ENCODE peak calls at places on chromosomes 7 and 10, in nine cellular contexts. V is mesendoderm; E is CD8-positive, alpha-beta T cell; I is neural progenitor cell; C is bronchial epithelial cell; F is ascending aorta; N is MM.1S; O is heart left ventricle; A is tibial nerve. W is an unnamed sample. For H3K36me3, the result is how much of the 10 kb centered on the place peaks cover.

GRCh38 chr7:133253522-133253882 is 624 bp downstream of the EXOC4 start:
- DNase-seq in E (peak), N (peak), F (no peak), C (no peak), A (no peak), I (peak), V (no peak), O (no peak), W (no peak)

GRCh38 chr10:121339136-121339535 is 259.1 kb downstream of the FGFR2 start:
- DNase-seq in C (no peak), A (no peak), O (no peak), N (no peak), E (no peak), F (no peak), I (no peak), V (no peak), W (no peak)

GRCh38 chr7:139739863-139740597 is 37.8 kb downstream of the HIPK2 start:
- DNase-seq in E (no peak), A (no peak), C (peak), F (no peak), V (no peak), N (no peak), I (no peak), O (peak), W (no peak)

GRCh38 chr10:64574371-64574770 is 1053.2 kb downstream of the REEP3 start:
- DNase-seq in F (no peak), N (no peak), E (no peak), V (no peak), C (no peak), O (no peak), A (no peak), I (no peak), W (no peak)

GRCh38 chr7:39313958-39314357 is 252.2 kb upstream of the YAE1 start:
- DNase-seq in E (no peak), A (no peak), V (peak), F (no peak), C (no peak), O (no peak), N (no peak), I (peak), W (no peak)

GRCh38 chr10:17725703-17726102 is 26.3 kb upstream of the TMEM236 start:
- DNase-seq in A (no peak), I (no peak), N (no peak), V (no peak), C (no peak), O (no peak), E (no peak), F (no peak), W (no peak)

GRCh38 chr7:74292757-74293576 is 3.8 kb downstream of the CLIP2 start:
- DNase-seq in I (no peak), N (no peak), F (no peak), E (no peak), V (no peak), O (no peak), A (no peak), C (no peak), W (no peak)

GRCh38 chr7:38550881-38551280 is 80.3 kb downstream of the AMPH start:
- DNase-seq in O (no peak), F (no peak), V (no peak), A (no peak), E (no peak), N (peak), C (no peak), I (no peak), W (no peak)

GRCh38 chr7:5429253-5429856 is 5.7 kb upstream of the TNRC18 start:
- DNase-seq in E (no peak), N (no peak), C (peak), O (peak), I (peak), V (peak), F (no peak), A (no peak), W (no peak)

GRCh38 chr7:30970074-30970473 is 6.3 kb downstream of the GHRHR start:
- DNase-seq in E (no peak), V (no peak), O (no peak), A (no peak), C (no peak), N (no peak), I (no peak), F (no peak), W (no peak)

GRCh38 chr10:10045765-10046028 is 972.0 kb upstream of the CELF2 start:
- DNase-seq in E (no peak), I (no peak), F (no peak), A (no peak), N (no peak), V (no peak), O (no peak), C (no peak), W (no peak)

GRCh38 chr7:78607099-78607498 is 808.5 kb downstream of the PHTF2 start:
- DNase-seq in F (no peak), I (peak), V (peak), E (no peak), N (no peak), C (peak), O (no peak), A (no peak), W (no peak)

GRCh38 chr7:47669178-47669878 is 87.4 kb upstream of the TNS3 start:
- DNase-seq in C (peak), F (peak), E (no peak), N (peak), A (peak), V (peak), I (no peak), O (peak), W (peak)

GRCh38 chr7:149669121-149669818 is 104.1 kb downstream of the ZNF467 start:
- DNase-seq in V (peak), I (no peak), A (no peak), E (no peak), N (peak), O (no peak), C (peak), F (no peak), W (no peak)

GRCh38 chr7:23026164-23026563 is 12.2 kb upstream of the HYCC1 start:
- DNase-seq in E (no peak), N (no peak), O (no peak), A (no peak), I (no peak), F (no peak), V (no peak), C (peak), W (no peak)

GRCh38 chr10:34757933-34758332 is 57.2 kb downstream of the PARD3 start:
- DNase-seq in I (no peak), E (no peak), N (no peak), O (no peak), V (no peak), C (no peak), A (no peak), F (no peak), W (no peak)

GRCh38 chr10:28315140-28315539 is 12.3 kb upstream of the MPP7 start:
- DNase-seq in O (no peak), N (no peak), F (no peak), I (no peak), V (no peak), A (no peak), E (no peak), C (no peak), W (no peak)

GRCh38 chr7:152860302-152860701 is 100.8 kb downstream of the ACTR3B start:
- DNase-seq in I (no peak), N (no peak), V (no peak), O (no peak), A (no peak), F (no peak), E (no peak), C (no peak), W (no peak)

GRCh38 chr10:96648297-96648696 is 61.5 kb upstream of the TM9SF3 start:
- DNase-seq in C (no peak), A (no peak), I (no peak), F (no peak), N (no peak), O (no peak), E (no peak), V (no peak), W (no peak)
- H3K36me3 ChIP-seq in C (under half), A (under half), I (under half), F (under half), N (under half), O (under half), E (under half), V (under half), W (under half)

DNA sequence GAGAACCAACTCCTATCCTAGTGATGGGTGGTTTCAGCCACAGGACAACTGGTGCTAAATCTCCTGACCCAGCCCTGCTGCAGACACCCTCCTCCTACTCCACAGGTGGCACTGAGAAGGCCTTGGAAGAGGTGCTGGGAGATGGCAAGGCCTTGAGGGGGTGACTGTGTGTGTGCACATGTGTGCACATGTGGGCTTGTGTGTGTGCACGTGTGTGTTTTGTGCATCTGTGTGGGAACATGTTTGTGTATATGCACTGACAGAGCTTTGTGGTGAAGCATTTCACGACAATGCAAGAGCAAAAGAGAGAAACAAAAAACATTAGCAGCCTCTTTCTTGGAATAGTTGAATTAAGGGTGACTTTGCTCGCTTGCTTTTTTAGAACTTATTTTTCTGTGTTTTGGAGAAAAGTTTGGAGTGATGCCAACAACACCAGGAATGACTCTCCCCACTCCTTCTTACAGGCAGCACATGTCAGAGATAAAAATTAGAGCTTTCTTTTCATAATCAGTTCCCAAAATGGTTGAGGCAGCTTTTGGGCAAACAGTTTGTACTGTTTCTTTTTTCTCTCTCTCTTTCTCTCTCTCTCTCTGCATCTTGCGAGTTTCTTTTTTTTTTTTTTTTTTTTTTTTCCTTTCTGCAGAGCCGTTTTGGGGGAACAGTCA is 69.5 kb downstream of the SEC61G start:
- DNase-seq in V (no peak), F (no peak), O (no peak), E (no peak), C (no peak), I (no peak), A (no peak), N (no peak), W (no peak)
- H3K4me3 ChIP-seq in V (no peak), F (no peak), O (no peak), E (no peak), C (no peak), I (no peak), A (no peak), N (no peak), W (no peak)

DNA sequence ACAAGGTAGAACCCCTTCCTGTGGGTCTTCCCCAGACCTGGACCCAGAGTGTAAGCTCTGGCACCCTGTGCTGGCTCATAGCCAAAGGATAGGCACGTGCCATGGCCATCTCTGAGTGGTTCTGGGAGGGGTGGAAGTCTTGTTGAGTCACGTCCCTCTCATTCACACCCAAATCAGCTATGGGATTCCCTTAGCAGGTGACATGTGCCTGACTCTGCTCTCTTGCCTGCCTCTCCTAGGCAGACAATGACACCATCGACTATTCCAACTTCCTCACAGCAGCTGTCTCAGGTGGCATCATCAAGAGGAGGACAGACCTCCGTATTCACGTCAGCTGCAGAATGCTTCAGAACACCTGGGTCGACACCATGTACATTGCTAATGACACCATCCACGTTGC is 59.8 kb downstream of the C10orf120 start:
- DNase-seq in N (no peak), E (no peak), O (no peak), F (no peak), A (no peak), C (peak), V (peak), I (no peak), W (no peak)
- H3K36me3 ChIP-seq in N (under half), E (under half), O (under half), F (under half), A (under half), C (under half), V (under half), I (under half), W (under half)

GRCh38 chr7:516606-517456 is 2.8 kb downstream of the PDGFA start:
- DNase-seq in A (no peak), O (peak), I (peak), N (no peak), C (peak), V (peak), E (no peak), F (no peak), W (no peak)

GRCh38 chr7:514651-515598 is 4.7 kb downstream of the PDGFA start:
- DNase-seq in N (no peak), E (no peak), A (no peak), O (peak), V (peak), F (no peak), C (peak), I (peak), W (no peak)

GRCh38 chr7:515628-516027 is 4.0 kb downstream of the PDGFA start:
- DNase-seq in E (no peak), C (no peak), O (no peak), V (peak), F (no peak), A (no peak), N (no peak), I (peak), W (no peak)

GRCh38 chr7:517848-518629 is 1.6 kb downstream of the PDGFA start:
- DNase-seq in O (peak), A (peak), I (peak), E (peak), N (no peak), V (peak), F (no peak), C (no peak), W (no peak)

DNA sequence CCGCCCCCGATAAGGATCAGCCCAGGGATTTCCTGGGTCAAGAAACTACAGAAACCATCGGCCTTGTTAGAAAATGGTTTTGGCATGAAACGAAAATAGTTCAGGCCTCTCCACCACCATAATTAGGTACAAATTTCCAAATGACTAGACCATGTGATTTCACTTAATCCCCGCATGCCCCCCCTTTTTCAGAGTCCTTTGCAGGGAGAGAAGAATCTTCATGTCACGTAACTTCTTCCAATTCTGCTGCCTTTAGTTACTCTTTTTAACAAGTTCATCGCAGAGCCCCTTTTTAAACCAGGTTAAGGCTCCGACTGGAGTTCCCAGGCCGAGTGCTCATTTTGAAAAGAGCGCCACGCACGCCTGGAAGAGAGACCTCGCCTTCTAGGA is 3.4 kb downstream of the PDGFA start:
- DNase-seq in I (peak), A (no peak), N (no peak), V (peak), O (no peak), F (no peak), E (no peak), C (no peak), W (no peak)
- H3K4me3 ChIP-seq in I (peak), A (peak), N (no peak), V (no peak), O (peak), F (peak), E (no peak), C (no peak), W (peak)

GRCh38 chr7:780516-780915 is 51.8 kb upstream of the SUN1 start:
- DNase-seq in V (no peak), A (no peak), O (no peak), N (no peak), I (no peak), E (no peak), C (no peak), F (no peak), W (no peak)
- H3K36me3 ChIP-seq in V (under half), A (under half), O (half or more), N (under half), I (under half), E (under half), C (under half), F (under half), W (under half)

GRCh38 chr7:36667007-36667406 is 57.3 kb downstream of the AOAH start:
- DNase-seq in O (no peak), C (no peak), A (no peak), I (no peak), N (no peak), V (no peak), E (no peak), F (no peak), W (no peak)
- H3K4me3 ChIP-seq in O (no peak), C (no peak), A (no peak), I (no peak), N (no peak), V (no peak), E (no peak), F (no peak), W (no peak)

DNA sequence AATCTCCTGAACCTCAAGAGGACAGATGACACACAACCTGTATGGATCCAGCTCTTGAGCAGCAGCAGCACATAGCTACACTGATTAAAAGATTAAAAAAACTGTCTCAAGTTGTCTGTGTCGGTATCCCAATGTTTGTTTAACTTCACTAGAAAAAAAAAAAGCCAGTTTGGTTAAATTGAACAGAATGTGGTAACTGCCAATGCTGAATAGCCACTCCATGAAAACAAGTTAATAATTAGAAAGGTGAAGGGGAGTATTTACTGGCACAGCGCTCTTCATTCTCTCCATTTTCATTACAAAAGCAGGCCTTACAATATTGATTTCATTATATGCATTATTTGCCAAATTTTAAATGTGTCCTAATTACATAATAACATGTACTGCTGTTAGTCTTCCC is 47.6 kb downstream of the GDI2 start:
- DNase-seq in N (no peak), C (no peak), E (no peak), O (no peak), F (no peak), V (no peak), A (no peak), I (no peak), W (no peak)
- H3K36me3 ChIP-seq in N (under half), C (under half), E (under half), O (half or more), F (half or more), V (under half), A (under half), I (under half), W (under half)

GRCh38 chr7:28958235-28958945 is at the start of gene TRIL:
- DNase-seq in N (no peak), C (no peak), O (peak), I (peak), E (no peak), A (peak), V (peak), F (no peak), W (no peak)

GRCh38 chr7:28956608-28957063 is 1.5 kb downstream of the TRIL start:
- DNase-seq in A (peak), O (peak), V (peak), N (no peak), C (peak), F (no peak), E (no peak), I (peak), W (no peak)

GRCh38 chr7:28955723-28956607 is 2.2 kb downstream of the TRIL start:
- DNase-seq in V (peak), C (peak), O (peak), N (peak), E (no peak), A (peak), I (peak), F (no peak), W (no peak)

GRCh38 chr7:28957822-28958234 is 302 bp downstream of the TRIL start:
- DNase-seq in A (no peak), N (no peak), O (no peak), V (peak), E (no peak), I (peak), F (no peak), C (no peak), W (no peak)

DNA sequence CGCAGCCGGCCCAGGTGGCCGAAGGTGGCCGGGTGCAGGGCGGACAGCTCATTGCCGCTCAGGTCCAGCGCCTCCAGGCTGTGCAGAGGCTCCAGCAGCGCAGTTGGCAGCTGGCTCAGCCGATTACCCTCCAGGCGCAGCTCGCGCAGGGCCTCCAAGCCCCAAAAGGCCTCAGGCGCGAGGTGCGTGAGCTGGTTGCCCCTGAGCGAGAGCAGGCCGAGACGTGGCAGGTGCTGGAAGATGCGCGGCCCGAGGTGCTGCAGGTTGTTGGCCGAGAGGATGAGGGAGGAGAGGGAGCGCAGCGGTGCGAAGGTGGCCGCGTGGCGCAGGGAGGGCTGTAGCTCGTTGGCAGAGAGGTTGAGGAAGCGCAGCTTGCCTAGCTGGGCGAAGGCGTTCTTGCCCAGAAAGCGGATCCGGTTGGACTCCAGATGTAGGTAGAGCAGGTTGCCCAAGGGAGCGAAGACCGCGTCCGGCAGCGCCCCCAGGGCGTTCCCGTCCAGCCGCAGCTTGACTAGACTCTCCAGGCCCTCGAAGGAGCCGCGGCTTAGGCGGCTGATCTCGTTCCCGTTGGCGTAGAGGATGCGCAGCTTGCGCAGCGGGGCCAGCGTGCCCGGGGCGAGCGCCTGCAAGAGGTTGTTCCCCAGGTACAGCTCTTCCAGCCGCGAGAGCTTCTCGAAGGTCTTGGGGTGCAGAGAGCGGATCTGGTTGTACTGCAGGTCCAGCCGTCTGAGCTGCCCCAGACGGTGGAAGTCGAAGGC is 887 bp downstream of the TRIL start:
- DNase-seq in I (peak), C (no peak), O (peak), A (no peak), N (no peak), E (no peak), V (peak), F (no peak), W (no peak)
- H3K4me3 ChIP-seq in I (peak), C (peak), O (peak), A (peak), N (no peak), E (peak), V (no peak), F (peak), W (peak)

W was measured in thoracic aorta.